ENCODE peak calls at places on chromosomes 12 and 14, in ten cellular contexts. One of them, this sample, is unnamed.

GRCh38 chr12:88726806-88727722 is 146.8 kb upstream of the KITLG start:
- DNase-seq in mesothelial cell of epicardium: no peak
- DNase-seq in neural progenitor cell: no peak
- DNase-seq in right lobe of liver: no peak
- DNase-seq in AG10803: peak; percentile 38
- DNase-seq in fibroblast of mammary gland: peak; percentile 57
- DNase-seq in foreskin fibroblast: peak; percentile 55
- DNase-seq in GM13976: no peak
- DNase-seq in endothelial cell: no peak
- DNase-seq in astrocyte of the cerebellum: no peak
- DNase-seq in this sample: peak; percentile 38

GRCh38 chr14:93953739-93954515 is 22.4 kb downstream of the ASB2 start:
- DNase-seq in neural progenitor cell: no peak
- DNase-seq in endothelial cell: no peak
- DNase-seq in GM13976: no peak
- DNase-seq in mesothelial cell of epicardium: no peak
- DNase-seq in fibroblast of mammary gland: no peak
- DNase-seq in right lobe of liver: peak; percentile 29
- DNase-seq in AG10803: no peak
- DNase-seq in astrocyte of the cerebellum: no peak
- DNase-seq in foreskin fibroblast: no peak
- DNase-seq in this sample: no peak

GRCh38 chr14:63632932-63633514 is 8.6 kb downstream of the WDR89 start:
- DNase-seq in mesothelial cell of epicardium: no peak
- DNase-seq in GM13976: peak; percentile 52
- DNase-seq in neural progenitor cell: no peak
- DNase-seq in foreskin fibroblast: no peak
- DNase-seq in endothelial cell: no peak
- DNase-seq in fibroblast of mammary gland: peak; percentile 43
- DNase-seq in right lobe of liver: no peak
- DNase-seq in astrocyte of the cerebellum: no peak
- DNase-seq in AG10803: peak; percentile 25
- DNase-seq in this sample: no peak

GRCh38 chr12:52242442-52243263 is 9.6 kb downstream of the KRT7 start:
- DNase-seq in neural progenitor cell: no peak
- DNase-seq in fibroblast of mammary gland: no peak
- DNase-seq in GM13976: peak; percentile 14
- DNase-seq in right lobe of liver: no peak
- DNase-seq in mesothelial cell of epicardium: no peak
- DNase-seq in AG10803: no peak
- DNase-seq in astrocyte of the cerebellum: no peak
- DNase-seq in endothelial cell: no peak
- DNase-seq in foreskin fibroblast: no peak
- DNase-seq in this sample: no peak

GRCh38 chr12:97313471-97314190 is 149.0 kb upstream of the RMST start:
- DNase-seq in endothelial cell: no peak
- DNase-seq in astrocyte of the cerebellum: no peak
- DNase-seq in GM13976: no peak
- DNase-seq in neural progenitor cell: no peak
- DNase-seq in right lobe of liver: no peak
- DNase-seq in AG10803: no peak
- DNase-seq in fibroblast of mammary gland: no peak
- DNase-seq in mesothelial cell of epicardium: no peak
- DNase-seq in foreskin fibroblast: no peak
- DNase-seq in this sample: no peak

GRCh38 chr12:56101045-56101444 is 3.3 kb upstream of the PA2G4 start:
- DNase-seq in foreskin fibroblast: no peak
- DNase-seq in AG10803: no peak
- DNase-seq in neural progenitor cell: no peak
- DNase-seq in right lobe of liver: no peak
- DNase-seq in astrocyte of the cerebellum: no peak
- DNase-seq in endothelial cell: no peak
- DNase-seq in GM13976: no peak
- DNase-seq in fibroblast of mammary gland: no peak
- DNase-seq in mesothelial cell of epicardium: no peak
- DNase-seq in this sample: no peak

GRCh38 chr12:29241821-29242591 is 92.9 kb downstream of the FAR2 start:
- DNase-seq in mesothelial cell of epicardium: no peak
- DNase-seq in astrocyte of the cerebellum: no peak
- DNase-seq in right lobe of liver: no peak
- DNase-seq in foreskin fibroblast: peak; percentile 88
- DNase-seq in neural progenitor cell: peak; percentile 40
- DNase-seq in GM13976: peak; percentile 23
- DNase-seq in fibroblast of mammary gland: peak; percentile 96
- DNase-seq in AG10803: peak; percentile 80
- DNase-seq in endothelial cell: no peak
- DNase-seq in this sample: peak; percentile 77

GRCh38 chr14:78598046-78598652 is 428.0 kb downstream of the NRXN3 start:
- DNase-seq in AG10803: peak; percentile 49
- DNase-seq in right lobe of liver: peak; percentile 56
- DNase-seq in astrocyte of the cerebellum: peak; percentile 33
- DNase-seq in neural progenitor cell: peak; percentile 88
- DNase-seq in mesothelial cell of epicardium: peak; percentile 33
- DNase-seq in GM13976: peak; percentile 63
- DNase-seq in endothelial cell: peak; percentile 67
- DNase-seq in foreskin fibroblast: peak; percentile 30
- DNase-seq in fibroblast of mammary gland: peak; percentile 52
- DNase-seq in this sample: no peak

GRCh38 chr12:94445662-94446061 is 14.0 kb downstream of the CEP83 start:
- DNase-seq in mesothelial cell of epicardium: no peak
- DNase-seq in right lobe of liver: no peak
- DNase-seq in endothelial cell: no peak
- DNase-seq in astrocyte of the cerebellum: no peak
- DNase-seq in neural progenitor cell: no peak
- DNase-seq in foreskin fibroblast: no peak
- DNase-seq in AG10803: no peak
- DNase-seq in GM13976: no peak
- DNase-seq in fibroblast of mammary gland: peak; percentile 6
- DNase-seq in this sample: no peak

GRCh38 chr14:25622752-25623151 is 572.8 kb upstream of the STXBP6 start:
- DNase-seq in mesothelial cell of epicardium: no peak
- DNase-seq in endothelial cell: no peak
- DNase-seq in right lobe of liver: no peak
- DNase-seq in AG10803: no peak
- DNase-seq in fibroblast of mammary gland: no peak
- DNase-seq in foreskin fibroblast: no peak
- DNase-seq in astrocyte of the cerebellum: no peak
- DNase-seq in neural progenitor cell: no peak
- DNase-seq in GM13976: no peak
- DNase-seq in this sample: no peak

GRCh38 chr14:97878727-97879126 is 1081.5 kb downstream of the VRK1 start:
- DNase-seq in astrocyte of the cerebellum: peak; percentile 82
- DNase-seq in mesothelial cell of epicardium: no peak
- DNase-seq in foreskin fibroblast: no peak
- DNase-seq in fibroblast of mammary gland: peak; percentile 49
- DNase-seq in endothelial cell: no peak
- DNase-seq in right lobe of liver: no peak
- DNase-seq in AG10803: peak; percentile 30
- DNase-seq in GM13976: no peak
- DNase-seq in neural progenitor cell: no peak
- DNase-seq in this sample: no peak

GRCh38 chr12:124788936-124789555 is 74.6 kb downstream of the SCARB1 start:
- DNase-seq in mesothelial cell of epicardium: no peak
- DNase-seq in foreskin fibroblast: no peak
- DNase-seq in AG10803: no peak
- DNase-seq in neural progenitor cell: no peak
- DNase-seq in astrocyte of the cerebellum: no peak
- DNase-seq in right lobe of liver: no peak
- DNase-seq in endothelial cell: no peak
- DNase-seq in GM13976: no peak
- DNase-seq in fibroblast of mammary gland: no peak
- DNase-seq in this sample: no peak

GRCh38 chr12:27460471-27460978 is 14.0 kb downstream of the SMCO2 start:
- DNase-seq in mesothelial cell of epicardium: no peak
- DNase-seq in GM13976: no peak
- DNase-seq in right lobe of liver: no peak
- DNase-seq in foreskin fibroblast: no peak
- DNase-seq in endothelial cell: no peak
- DNase-seq in fibroblast of mammary gland: peak; percentile 37
- DNase-seq in neural progenitor cell: no peak
- DNase-seq in AG10803: no peak
- DNase-seq in astrocyte of the cerebellum: no peak
- DNase-seq in this sample: no peak

GRCh38 chr12:61536117-61536516 is 724.1 kb upstream of the USP15 start:
- DNase-seq in GM13976: no peak
- DNase-seq in endothelial cell: no peak
- DNase-seq in astrocyte of the cerebellum: no peak
- DNase-seq in right lobe of liver: no peak
- DNase-seq in foreskin fibroblast: no peak
- DNase-seq in neural progenitor cell: no peak
- DNase-seq in fibroblast of mammary gland: no peak
- DNase-seq in AG10803: no peak
- DNase-seq in mesothelial cell of epicardium: no peak
- DNase-seq in this sample: no peak

GRCh38 chr12:61536525-61536924 is 723.7 kb upstream of the USP15 start:
- DNase-seq in foreskin fibroblast: no peak
- DNase-seq in GM13976: no peak
- DNase-seq in neural progenitor cell: no peak
- DNase-seq in endothelial cell: no peak
- DNase-seq in fibroblast of mammary gland: no peak
- DNase-seq in AG10803: no peak
- DNase-seq in mesothelial cell of epicardium: no peak
- DNase-seq in right lobe of liver: no peak
- DNase-seq in astrocyte of the cerebellum: no peak
- DNase-seq in this sample: no peak

GRCh38 chr12:61538951-61539350 is 721.3 kb upstream of the USP15 start:
- DNase-seq in endothelial cell: peak; percentile 21
- DNase-seq in fibroblast of mammary gland: peak; percentile 0
- DNase-seq in AG10803: no peak
- DNase-seq in astrocyte of the cerebellum: no peak
- DNase-seq in neural progenitor cell: peak; percentile 23
- DNase-seq in foreskin fibroblast: no peak
- DNase-seq in GM13976: no peak
- DNase-seq in mesothelial cell of epicardium: no peak
- DNase-seq in right lobe of liver: no peak
- DNase-seq in this sample: no peak
- TF ChIP-seq CTCF in endothelial cell: no peak
- TF ChIP-seq CTCF in fibroblast of mammary gland: no peak
- TF ChIP-seq CTCF in AG10803: no peak
- TF ChIP-seq CTCF in astrocyte of the cerebellum: no peak
- TF ChIP-seq CTCF in neural progenitor cell: peak; percentile 50
- TF ChIP-seq CTCF in foreskin fibroblast: no peak
- TF ChIP-seq CTCF in GM13976: no peak
- TF ChIP-seq CTCF in mesothelial cell of epicardium: no peak
- TF ChIP-seq CTCF in right lobe of liver: no peak
- TF ChIP-seq CTCF in this sample: no peak

GRCh38 chr12:132188451-132189298 is 44.4 kb downstream of the NOC4L start:
- DNase-seq in right lobe of liver: no peak
- DNase-seq in foreskin fibroblast: no peak
- DNase-seq in mesothelial cell of epicardium: no peak
- DNase-seq in fibroblast of mammary gland: no peak
- DNase-seq in neural progenitor cell: no peak
- DNase-seq in AG10803: no peak
- DNase-seq in endothelial cell: no peak
- DNase-seq in astrocyte of the cerebellum: no peak
- DNase-seq in GM13976: no peak
- DNase-seq in this sample: no peak

GRCh38 chr12:132185698-132186097 is 41.4 kb downstream of the NOC4L start:
- DNase-seq in endothelial cell: no peak
- DNase-seq in mesothelial cell of epicardium: no peak
- DNase-seq in fibroblast of mammary gland: no peak
- DNase-seq in foreskin fibroblast: no peak
- DNase-seq in astrocyte of the cerebellum: no peak
- DNase-seq in AG10803: no peak
- DNase-seq in GM13976: no peak
- DNase-seq in neural progenitor cell: no peak
- DNase-seq in right lobe of liver: no peak
- DNase-seq in this sample: no peak

GRCh38 chr12:132186208-132186856 is 42.1 kb downstream of the NOC4L start:
- DNase-seq in neural progenitor cell: no peak
- DNase-seq in mesothelial cell of epicardium: no peak
- DNase-seq in foreskin fibroblast: no peak
- DNase-seq in AG10803: no peak
- DNase-seq in right lobe of liver: no peak
- DNase-seq in endothelial cell: no peak
- DNase-seq in GM13976: no peak
- DNase-seq in astrocyte of the cerebellum: no peak
- DNase-seq in fibroblast of mammary gland: no peak
- DNase-seq in this sample: no peak

GRCh38 chr12:132187646-132188450 is 43.6 kb downstream of the NOC4L start:
- DNase-seq in mesothelial cell of epicardium: no peak
- DNase-seq in endothelial cell: no peak
- DNase-seq in right lobe of liver: no peak
- DNase-seq in foreskin fibroblast: no peak
- DNase-seq in astrocyte of the cerebellum: no peak
- DNase-seq in AG10803: no peak
- DNase-seq in neural progenitor cell: no peak
- DNase-seq in GM13976: no peak
- DNase-seq in fibroblast of mammary gland: no peak
- DNase-seq in this sample: no peak

GRCh38 chr12:132186857-132187620 is 42.8 kb downstream of the NOC4L start:
- DNase-seq in mesothelial cell of epicardium: no peak
- DNase-seq in AG10803: no peak
- DNase-seq in right lobe of liver: no peak
- DNase-seq in astrocyte of the cerebellum: no peak
- DNase-seq in neural progenitor cell: no peak
- DNase-seq in fibroblast of mammary gland: no peak
- DNase-seq in endothelial cell: no peak
- DNase-seq in foreskin fibroblast: no peak
- DNase-seq in GM13976: no peak
- DNase-seq in this sample: no peak
- TF ChIP-seq CTCF in mesothelial cell of epicardium: no peak
- TF ChIP-seq CTCF in AG10803: no peak
- TF ChIP-seq CTCF in right lobe of liver: no peak
- TF ChIP-seq CTCF in astrocyte of the cerebellum: no peak
- TF ChIP-seq CTCF in neural progenitor cell: no peak
- TF ChIP-seq CTCF in fibroblast of mammary gland: no peak
- TF ChIP-seq CTCF in endothelial cell: no peak
- TF ChIP-seq CTCF in foreskin fibroblast: no peak
- TF ChIP-seq CTCF in GM13976: no peak
- TF ChIP-seq CTCF in this sample: no peak

GRCh38 chr14:61618448-61618847 is 76.9 kb upstream of the HIF1A start:
- DNase-seq in astrocyte of the cerebellum: no peak
- DNase-seq in right lobe of liver: no peak
- DNase-seq in neural progenitor cell: no peak
- DNase-seq in AG10803: no peak
- DNase-seq in mesothelial cell of epicardium: no peak
- DNase-seq in endothelial cell: no peak
- DNase-seq in GM13976: no peak
- DNase-seq in foreskin fibroblast: no peak
- DNase-seq in fibroblast of mammary gland: no peak
- DNase-seq in this sample: no peak
- TF ChIP-seq CTCF in astrocyte of the cerebellum: no peak
- TF ChIP-seq CTCF in right lobe of liver: no peak
- TF ChIP-seq CTCF in neural progenitor cell: no peak
- TF ChIP-seq CTCF in AG10803: no peak
- TF ChIP-seq CTCF in mesothelial cell of epicardium: no peak
- TF ChIP-seq CTCF in endothelial cell: no peak
- TF ChIP-seq CTCF in GM13976: no peak
- TF ChIP-seq CTCF in foreskin fibroblast: no peak
- TF ChIP-seq CTCF in fibroblast of mammary gland: no peak
- TF ChIP-seq CTCF in this sample: no peak

DNA sequence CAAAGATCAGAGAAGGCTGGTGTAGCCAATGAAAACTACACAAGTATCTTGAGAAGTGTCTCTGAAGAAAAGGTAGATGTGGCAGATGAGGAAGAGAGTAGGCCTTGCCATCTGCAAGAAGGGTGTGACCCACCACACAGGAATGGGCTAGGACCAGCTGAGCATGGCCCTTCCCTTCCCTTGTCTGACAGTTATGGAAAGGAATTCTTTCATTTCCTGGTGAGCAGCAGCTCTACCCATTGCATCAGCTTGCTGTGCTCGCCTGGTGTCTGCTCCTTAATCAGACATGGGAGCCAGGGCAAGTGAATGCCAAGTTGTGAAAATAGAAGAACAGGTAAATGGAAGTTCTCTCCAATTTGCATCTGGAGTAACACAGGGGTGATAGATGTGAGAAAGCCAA is 145.2 kb upstream of the KRR1 start:
- DNase-seq in right lobe of liver: no peak
- DNase-seq in astrocyte of the cerebellum: no peak
- DNase-seq in neural progenitor cell: no peak
- DNase-seq in foreskin fibroblast: peak; percentile 94
- DNase-seq in fibroblast of mammary gland: peak; percentile 87
- DNase-seq in GM13976: no peak
- DNase-seq in AG10803: peak; percentile 97
- DNase-seq in mesothelial cell of epicardium: no peak
- DNase-seq in endothelial cell: no peak
- DNase-seq in this sample: peak; percentile 88
- TF ChIP-seq CTCF in right lobe of liver: no peak
- TF ChIP-seq CTCF in astrocyte of the cerebellum: no peak
- TF ChIP-seq CTCF in neural progenitor cell: no peak
- TF ChIP-seq CTCF in foreskin fibroblast: no peak
- TF ChIP-seq CTCF in fibroblast of mammary gland: no peak
- TF ChIP-seq CTCF in GM13976: no peak
- TF ChIP-seq CTCF in AG10803: no peak
- TF ChIP-seq CTCF in mesothelial cell of epicardium: no peak
- TF ChIP-seq CTCF in endothelial cell: no peak
- TF ChIP-seq CTCF in this sample: no peak

This sample was measured in AG04449.